ENCODE peak calls at places on chromosome 4, in seven cellular contexts. X, J, B, P, E, A and W are unnamed samples.

GRCh38 chr4:115851918-115852766 is 738.7 kb upstream of the NDST4 start:
- DNase-seq in X (peak), J (no peak), B (no peak), P (peak), E (peak), A (peak), W (no peak)

GRCh38 chr4:152965614-152966013 is 29.5 kb downstream of the FHDC1 start:
- DNase-seq in X (no peak), J (no peak), B (no peak), P (no peak), E (peak), A (no peak), W (no peak)

GRCh38 chr4:168892456-168892855 is 117.6 kb downstream of the CBR4 start:
- DNase-seq in X (no peak), J (no peak), B (no peak), P (no peak), E (no peak), A (no peak), W (no peak)

GRCh38 chr4:45453258-45453841 is 670.5 kb downstream of the GABRG1 start:
- DNase-seq in X (no peak), J (no peak), B (peak), P (no peak), E (no peak), A (peak), W (peak)

GRCh38 chr4:117137143-117137542 is 51.8 kb upstream of the TRAM1L1 start:
- DNase-seq in X (no peak), J (no peak), B (no peak), P (no peak), E (no peak), A (no peak), W (no peak)

GRCh38 chr4:914531-914930 is 17.6 kb downstream of the GAK start:
- DNase-seq in X (peak), J (no peak), B (no peak), P (no peak), E (peak), A (no peak), W (no peak)

GRCh38 chr4:11194431-11194830 is 234.3 kb downstream of the HS3ST1 start:
- DNase-seq in X (no peak), J (no peak), B (no peak), P (no peak), E (no peak), A (no peak), W (no peak)

GRCh38 chr4:183376381-183376780 is 54.2 kb upstream of the CLDN24 start:
- DNase-seq in X (no peak), J (no peak), B (no peak), P (no peak), E (peak), A (no peak), W (no peak)

GRCh38 chr4:67714955-67715354 is 14.0 kb upstream of the UBA6 start:
- DNase-seq in X (no peak), J (no peak), B (no peak), P (no peak), E (no peak), A (no peak), W (no peak)

GRCh38 chr4:1406416-1406945 is at the start of gene NKX1-1:
- DNase-seq in X (no peak), J (no peak), B (peak), P (no peak), E (peak), A (no peak), W (no peak)

GRCh38 chr4:15976456-15977096 is 13.6 kb upstream of the FGFBP2 start:
- DNase-seq in X (no peak), J (no peak), B (no peak), P (no peak), E (no peak), A (no peak), W (no peak)

GRCh38 chr4:40908297-40908696 is 158.5 kb downstream of the NSUN7 start:
- DNase-seq in X (no peak), J (peak), B (no peak), P (no peak), E (peak), A (no peak), W (peak)